ENCODE peak calls at places on chromosomes 4 and X, in five cellular contexts. U is RWPE1, O is HS-27A, X is NCI-H1092, N is A172. D is an unnamed sample.

GRCh38 chr4:109947457-109947856 is 34.8 kb downstream of the EGF start:
- DNase-seq in N (peak), U (peak), O (no peak), X (no peak), D (no peak)

GRCh38 chrX:66200050-66200664 is 36.1 kb downstream of the HEPH start:
- DNase-seq in X (no peak), U (no peak), N (no peak), O (no peak), D (no peak)

GRCh38 chrX:14029039-14029424 is 660 bp downstream of the GEMIN8 start:
- DNase-seq in X (peak), O (no peak), U (no peak), N (no peak), D (no peak)

GRCh38 chr4:37827030-37827705 is 682 bp downstream of the PGM2 start:
- DNase-seq in O (no peak), X (no peak), N (peak), U (peak), D (no peak)

GRCh38 chrX:100829730-100830129 is 9.5 kb downstream of the CSTF2 start:
- DNase-seq in N (peak), O (no peak), X (no peak), U (peak), D (no peak)

GRCh38 chr4:110442309-110442708 is 33.6 kb upstream of the ENPEP start:
- DNase-seq in N (peak), O (no peak), U (no peak), X (no peak), D (no peak)

GRCh38 chr4:88318751-88319350 is 34.5 kb upstream of the PPM1K start:
- DNase-seq in O (no peak), N (no peak), U (peak), X (no peak), D (no peak)

GRCh38 chr4:6019316-6020263 is 1.4 kb upstream of the C4orf50 start:
- DNase-seq in N (peak), X (peak), O (no peak), U (peak), D (peak)

GRCh38 chr4:81600511-81601269 is 129.0 kb upstream of the RASGEF1B start:
- DNase-seq in X (no peak), N (no peak), O (no peak), U (no peak), D (no peak)

GRCh38 chr4:172220679-172221078 is 407.5 kb downstream of the GALNTL6 start:
- DNase-seq in U (no peak), X (no peak), O (no peak), N (no peak), D (no peak)

GRCh38 chr4:164616961-164617360 is 137.0 kb upstream of the SMIM31 start:
- DNase-seq in U (no peak), N (no peak), O (no peak), X (no peak), D (no peak)

GRCh38 chr4:8908206-8908893 is 36.7 kb upstream of the HMX1 start:
- DNase-seq in N (no peak), O (no peak), U (no peak), X (no peak), D (no peak)

GRCh38 chrX:100687128-100687527 is 43.1 kb downstream of the SRPX2 start:
- DNase-seq in U (no peak), N (no peak), X (no peak), O (no peak), D (no peak)

GRCh38 chr4:35986537-35986936 is 257.8 kb downstream of the ARAP2 start:
- DNase-seq in X (no peak), O (no peak), U (no peak), N (no peak), D (no peak)

GRCh38 chr4:52750819-52751348 is 341 bp downstream of the ERVMER34-1 start:
- DNase-seq in O (no peak), N (no peak), X (no peak), U (peak), D (no peak)

GRCh38 chrX:19670854-19671620 is 155.7 kb upstream of the MAP3K15 start:
- DNase-seq in O (no peak), N (peak), X (no peak), U (peak), D (peak)

GRCh38 chrX:46574941-46575381 is 1.4 kb downstream of the CHST7 start:
- DNase-seq in N (no peak), O (no peak), X (peak), U (no peak), D (no peak)

GRCh38 chr4:185244763-185245162 is 35.4 kb downstream of the SNX25 start:
- DNase-seq in O (no peak), X (no peak), U (no peak), N (no peak), D (no peak)

GRCh38 chrX:136525738-136526606 is 6.0 kb upstream of the VGLL1 start:
- DNase-seq in X (peak), U (peak), O (peak), N (peak), D (peak)

GRCh38 chr4:121221608-121222007 is 57.5 kb upstream of the TNIP3 start:
- DNase-seq in U (no peak), X (no peak), O (no peak), N (no peak), D (no peak)